ENCODE peak calls at places on chromosomes 3 and 15, in eight cellular contexts. E is prostate gland, D is HepG2, B is endothelial cell of umbilical vein, M is thyroid gland, V is sigmoid colon, L is GM12892, Z is body of pancreas. X is an unnamed sample.

GRCh38 chr15:91268510-91268909 is 168.5 kb downstream of the SV2B start:
- DNase-seq in E (no peak), D (no peak), B (no peak), M (no peak), V (no peak), L (no peak), Z (no peak), X (no peak)

GRCh38 chr3:101383156-101383575 is 62.8 kb upstream of the IMPG2 start:
- DNase-seq in E (no peak), D (no peak), B (no peak), M (no peak), V (peak), L (no peak), Z (no peak), X (no peak)

GRCh38 chr3:99644017-99644416 is 5.6 kb downstream of the COL8A1 start:
- DNase-seq in E (no peak), D (no peak), B (no peak), M (no peak), V (no peak), L (no peak), Z (no peak), X (no peak)

GRCh38 chr3:85297291-85297690 is 338.5 kb downstream of the CADM2 start:
- DNase-seq in E (no peak), D (no peak), B (no peak), M (no peak), V (no peak), L (no peak), Z (no peak), X (no peak)

GRCh38 chr15:33580526-33580925 is 269.8 kb downstream of the RYR3 start:
- DNase-seq in E (no peak), D (no peak), B (no peak), M (no peak), V (no peak), L (no peak), Z (no peak), X (no peak)

GRCh38 chr3:160098261-160098908 is 109.8 kb downstream of the IL12A start:
- DNase-seq in E (no peak), D (no peak), B (no peak), M (no peak), V (no peak), L (no peak), Z (no peak), X (no peak)

GRCh38 chr3:50587806-50588758 is 18.8 kb downstream of the HEMK1 start:
- DNase-seq in E (no peak), D (peak), B (no peak), M (no peak), V (no peak), L (peak), Z (no peak), X (peak)

GRCh38 chr3:107981471-107982111 is 109.2 kb downstream of the CD47 start:
- DNase-seq in E (peak), D (no peak), B (peak), M (peak), V (no peak), L (no peak), Z (peak), X (no peak)

GRCh38 chr3:141530133-141530768 is 43.4 kb downstream of the RASA2 start:
- DNase-seq in E (no peak), D (no peak), B (peak), M (no peak), V (no peak), L (no peak), Z (no peak), X (no peak)

GRCh38 chr15:55630921-55631320 is 42.8 kb upstream of the PYGO1 start:
- DNase-seq in E (no peak), D (no peak), B (peak), M (peak), V (no peak), L (no peak), Z (no peak), X (no peak)

GRCh38 chr15:91338763-91339162 is 238.7 kb downstream of the SV2B start:
- DNase-seq in E (no peak), D (no peak), B (no peak), M (peak), V (no peak), L (no peak), Z (no peak), X (no peak)

GRCh38 chr3:184339016-184339415 is 1.6 kb downstream of the FAM131A start:
- DNase-seq in E (peak), D (no peak), B (no peak), M (no peak), V (no peak), L (no peak), Z (no peak), X (no peak)

GRCh38 chr3:104536715-104537114 is 830.0 kb upstream of the ALCAM start:
- DNase-seq in E (no peak), D (no peak), B (no peak), M (no peak), V (no peak), L (no peak), Z (no peak), X (no peak)

GRCh38 chr3:196064006-196064405 is 17.9 kb downstream of the TFRC start:
- DNase-seq in E (no peak), D (no peak), B (no peak), M (no peak), V (no peak), L (no peak), Z (no peak), X (no peak)

GRCh38 chr3:196060834-196061233 is 21.1 kb downstream of the TFRC start:
- DNase-seq in E (no peak), D (no peak), B (no peak), M (no peak), V (no peak), L (no peak), Z (no peak), X (no peak)

GRCh38 chr3:196063049-196063448 is 18.8 kb downstream of the TFRC start:
- DNase-seq in E (no peak), D (no peak), B (no peak), M (no peak), V (no peak), L (no peak), Z (no peak), X (no peak)

GRCh38 chr3:196067439-196067838 is 14.5 kb downstream of the TFRC start:
- DNase-seq in E (no peak), D (no peak), B (no peak), M (no peak), V (no peak), L (no peak), Z (no peak), X (no peak)

GRCh38 chr3:196063456-196063855 is 18.4 kb downstream of the TFRC start:
- DNase-seq in E (no peak), D (no peak), B (no peak), M (no peak), V (no peak), L (no peak), Z (no peak), X (no peak)
- TF ChIP-seq POLR2A in E (no peak), D (no peak), B (no peak), M (no peak), V (no peak), L (no peak), Z (no peak), X (no peak)

DNA sequence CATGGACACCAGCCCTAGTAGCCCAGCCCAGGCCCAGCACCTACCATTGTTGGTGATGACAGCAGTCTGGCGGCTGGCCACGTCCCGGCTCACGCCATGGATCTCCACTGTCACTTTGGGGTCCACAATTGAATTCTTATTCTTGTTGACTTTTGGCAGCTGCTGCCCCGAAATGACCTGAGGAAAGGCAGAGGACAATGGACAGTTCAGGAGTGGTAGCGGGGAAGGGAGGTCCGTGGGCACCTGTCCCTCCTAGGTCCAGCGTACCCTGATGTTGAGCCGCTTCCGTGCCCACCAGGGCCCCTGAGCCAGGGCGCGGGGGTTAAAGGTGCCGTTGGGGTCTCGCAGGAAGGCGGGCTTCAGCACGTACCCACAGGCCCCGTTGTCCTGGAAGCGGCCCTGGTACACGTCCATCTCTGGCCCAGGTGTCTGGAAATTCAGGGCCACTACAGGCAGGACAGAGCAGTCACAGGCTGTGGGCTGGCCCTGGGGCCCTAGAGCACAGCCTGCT is 17.7 kb downstream of the VILL start:
- DNase-seq in E (no peak), D (no peak), B (no peak), M (no peak), V (no peak), L (no peak), Z (no peak), X (no peak)
- TF ChIP-seq POLR2A in E (no peak), D (no peak), B (no peak), M (no peak), V (no peak), L (no peak), Z (no peak), X (no peak)

GRCh38 chr3:122080188-122080587 is 25.0 kb downstream of the CD86 start:
- DNase-seq in E (no peak), D (no peak), B (no peak), M (no peak), V (no peak), L (no peak), Z (no peak), X (no peak)

GRCh38 chr3:122077293-122078234 is 22.4 kb downstream of the CD86 start:
- DNase-seq in E (no peak), D (no peak), B (no peak), M (no peak), V (no peak), L (no peak), Z (no peak), X (no peak)

GRCh38 chr3:122076414-122077292 is 21.5 kb downstream of the CD86 start:
- DNase-seq in E (no peak), D (peak), B (peak), M (no peak), V (no peak), L (no peak), Z (no peak), X (no peak)

GRCh38 chr3:122079524-122079923 is 24.4 kb downstream of the CD86 start:
- DNase-seq in E (no peak), D (no peak), B (no peak), M (no peak), V (no peak), L (no peak), Z (no peak), X (no peak)

GRCh38 chr3:122078235-122078935 is 23.2 kb downstream of the CD86 start:
- DNase-seq in E (no peak), D (no peak), B (no peak), M (no peak), V (no peak), L (no peak), Z (no peak), X (no peak)
- TF ChIP-seq POLR2A in E (no peak), D (no peak), B (no peak), M (no peak), V (no peak), L (no peak), Z (no peak), X (no peak)

GRCh38 chr3:129195731-129196256 is 12.1 kb upstream of the CNBP start:
- DNase-seq in E (peak), D (peak), B (peak), M (no peak), V (peak), L (no peak), Z (no peak), X (no peak)
- TF ChIP-seq POLR2A in E (no peak), D (no peak), B (no peak), M (no peak), V (no peak), L (no peak), Z (no peak), X (no peak)

GRCh38 chr15:88572030-88572333 is 25.5 kb upstream of the DET1 start:
- DNase-seq in E (no peak), D (no peak), B (no peak), M (no peak), V (no peak), L (no peak), Z (no peak), X (no peak)

GRCh38 chr15:88568589-88568988 is 22.1 kb upstream of the DET1 start:
- DNase-seq in E (no peak), D (no peak), B (no peak), M (no peak), V (no peak), L (no peak), Z (no peak), X (no peak)

GRCh38 chr15:88574646-88575045 is 28.2 kb upstream of the DET1 start:
- DNase-seq in E (no peak), D (no peak), B (no peak), M (no peak), V (no peak), L (no peak), Z (no peak), X (no peak)

GRCh38 chr15:88574062-88574461 is 27.6 kb upstream of the DET1 start:
- DNase-seq in E (no peak), D (no peak), B (no peak), M (no peak), V (no peak), L (no peak), Z (no peak), X (no peak)

DNA sequence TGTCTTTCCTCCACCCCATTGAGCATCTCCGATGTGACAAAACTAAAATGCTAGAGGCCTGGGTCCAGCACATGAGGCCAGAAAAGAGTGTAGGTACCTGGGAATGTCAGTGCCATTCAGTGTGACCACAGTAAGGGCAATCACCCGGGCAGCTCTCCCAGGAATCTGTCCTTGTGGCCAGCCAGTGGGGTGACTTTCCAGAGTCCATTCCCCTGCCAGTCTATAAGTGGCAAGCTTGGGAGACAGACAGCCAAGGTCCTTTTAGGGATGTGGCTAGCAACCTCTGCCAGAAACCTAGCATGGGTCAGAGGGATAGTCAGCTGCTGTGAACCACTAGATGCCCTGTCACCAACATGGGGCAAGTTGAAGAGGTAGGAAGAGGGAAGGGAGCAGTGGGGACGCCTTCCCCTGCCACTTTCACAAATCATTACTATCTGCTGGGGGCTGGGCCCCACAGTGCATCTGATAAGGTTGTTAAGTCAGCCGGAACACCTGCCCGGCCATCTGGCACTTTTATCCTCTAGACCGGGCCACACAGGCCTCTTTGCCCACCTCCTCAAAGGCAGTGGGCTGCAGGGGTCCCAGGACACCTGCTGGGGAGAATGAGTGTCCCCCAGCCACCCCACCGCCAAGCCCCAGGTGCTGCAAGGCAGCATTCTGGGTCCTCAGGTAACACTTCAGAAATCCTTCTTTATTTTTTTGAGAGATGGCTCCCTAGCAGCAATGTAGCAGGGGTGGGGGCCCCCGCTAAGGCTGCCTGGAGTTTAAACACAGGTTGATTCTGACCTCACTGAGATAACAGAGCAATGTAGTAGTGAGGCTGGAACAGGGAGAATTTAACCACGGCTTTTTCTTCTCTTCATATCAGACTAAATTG is 24.9 kb upstream of the DET1 start:
- DNase-seq in E (no peak), D (no peak), B (no peak), M (peak), V (no peak), L (no peak), Z (no peak), X (no peak)
- TF ChIP-seq POLR2A in E (no peak), D (no peak), B (no peak), M (no peak), V (no peak), L (no peak), Z (no peak), X (no peak)

GRCh38 chr15:41969851-41970431 is 2.4 kb downstream of the EHD4 start:
- DNase-seq in E (no peak), D (no peak), B (peak), M (no peak), V (no peak), L (no peak), Z (no peak), X (no peak)
- TF ChIP-seq POLR2A in E (no peak), D (no peak), B (no peak), M (no peak), V (no peak), L (no peak), Z (no peak), X (no peak)

DNA sequence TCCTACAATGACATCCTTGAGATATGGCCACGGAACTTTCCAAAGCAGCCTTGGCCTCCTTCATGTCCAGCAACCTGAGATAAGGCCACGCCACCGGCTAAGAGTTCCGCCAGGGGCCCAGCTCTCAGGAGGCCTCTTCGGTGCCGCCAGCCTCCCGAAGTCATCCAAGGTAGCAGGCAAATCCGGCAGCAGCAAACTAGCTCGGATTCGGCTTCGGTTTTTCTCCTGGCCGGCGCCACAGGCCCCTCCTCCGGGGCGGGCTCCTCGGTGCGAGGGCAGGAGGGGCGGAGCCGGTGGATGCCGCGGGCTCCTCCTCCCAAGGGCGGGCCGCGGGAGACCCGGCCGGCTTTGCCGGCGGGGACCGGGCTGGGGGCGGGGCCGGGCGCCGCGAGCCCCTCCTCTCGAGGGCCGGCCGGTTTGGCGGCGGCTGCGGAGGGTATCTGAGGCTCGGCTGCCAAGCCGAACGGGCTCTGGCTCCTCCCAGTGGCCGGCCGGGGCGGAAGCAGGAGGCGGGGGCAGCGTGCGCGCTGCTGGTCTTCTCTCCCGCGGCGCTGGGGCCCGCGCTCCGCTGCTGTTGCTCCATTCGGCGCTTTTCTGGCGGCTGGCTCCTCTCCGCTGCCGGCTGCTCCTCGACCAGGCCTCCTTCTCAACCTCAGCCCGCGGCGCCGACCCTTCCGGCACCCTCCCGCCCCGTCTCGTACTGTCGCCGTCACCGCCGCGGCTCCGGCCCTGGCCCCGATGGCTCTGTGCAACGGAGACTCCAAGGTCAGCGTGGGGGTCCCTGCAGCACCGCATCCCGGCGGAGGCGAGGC is at the start of gene GMPS:
- DNase-seq in E (peak), D (peak), B (peak), M (peak), V (peak), L (peak), Z (peak), X (peak)
- TF ChIP-seq POLR2A in E (peak), D (peak), B (peak), M (peak), V (peak), L (peak), Z (peak), X (peak)